ENCODE peak calls at places on chromosomes 11 and 22, in six cellular contexts. One of them, this sample, is unnamed.

GRCh38 chr22:50191041-50191740 is 5.5 kb downstream of the TRABD start:
- DNase-seq in GM12878: peak; percentile 85
- DNase-seq in prostate gland: no peak
- DNase-seq in A549: no peak
- DNase-seq in endothelial cell of umbilical vein: no peak
- DNase-seq in body of pancreas: peak; percentile 53
- DNase-seq in this sample: no peak

GRCh38 chr11:44524751-44525171 is 40.7 kb upstream of the CD82 start:
- DNase-seq in GM12878: no peak
- DNase-seq in prostate gland: no peak
- DNase-seq in A549: no peak
- DNase-seq in endothelial cell of umbilical vein: no peak
- DNase-seq in body of pancreas: no peak
- DNase-seq in this sample: no peak

GRCh38 chr22:40325315-40325714 is 21.0 kb upstream of the ADSL start:
- DNase-seq in GM12878: no peak
- DNase-seq in prostate gland: no peak
- DNase-seq in A549: no peak
- DNase-seq in endothelial cell of umbilical vein: no peak
- DNase-seq in body of pancreas: no peak
- DNase-seq in this sample: no peak

GRCh38 chr11:11391796-11392195 is 38.7 kb upstream of the CSNK2A3 start:
- DNase-seq in GM12878: no peak
- DNase-seq in prostate gland: no peak
- DNase-seq in A549: no peak
- DNase-seq in endothelial cell of umbilical vein: peak; percentile 90
- DNase-seq in body of pancreas: no peak
- DNase-seq in this sample: peak; percentile 47

GRCh38 chr11:65298655-65299179 is 15.9 kb upstream of the CDC42EP2 start:
- DNase-seq in GM12878: no peak
- DNase-seq in prostate gland: no peak
- DNase-seq in A549: no peak
- DNase-seq in endothelial cell of umbilical vein: no peak
- DNase-seq in body of pancreas: peak; percentile 27
- DNase-seq in this sample: peak; percentile 92

GRCh38 chr11:57787205-57787604 is 25.6 kb downstream of the CTNND1 start:
- DNase-seq in GM12878: no peak
- DNase-seq in prostate gland: no peak
- DNase-seq in A549: no peak
- DNase-seq in endothelial cell of umbilical vein: no peak
- DNase-seq in body of pancreas: no peak
- DNase-seq in this sample: no peak

GRCh38 chr11:43937434-43938411 is 4.7 kb upstream of the C11orf96 start:
- DNase-seq in GM12878: no peak
- DNase-seq in prostate gland: no peak
- DNase-seq in A549: peak; percentile 77
- DNase-seq in endothelial cell of umbilical vein: peak; percentile 28
- DNase-seq in body of pancreas: no peak
- DNase-seq in this sample: no peak

GRCh38 chr11:100676901-100677300 is 10.2 kb upstream of the ARHGAP42 start:
- DNase-seq in GM12878: no peak
- DNase-seq in prostate gland: no peak
- DNase-seq in A549: no peak
- DNase-seq in endothelial cell of umbilical vein: no peak
- DNase-seq in body of pancreas: no peak
- DNase-seq in this sample: no peak

GRCh38 chr11:6237903-6238302 is 986 bp upstream of the CNGA4 start:
- DNase-seq in GM12878: no peak
- DNase-seq in prostate gland: no peak
- DNase-seq in A549: no peak
- DNase-seq in endothelial cell of umbilical vein: no peak
- DNase-seq in body of pancreas: no peak
- DNase-seq in this sample: no peak

GRCh38 chr11:95680169-95680929 is 109.2 kb downstream of the FAM76B start:
- DNase-seq in GM12878: no peak
- DNase-seq in prostate gland: peak; percentile 19
- DNase-seq in A549: no peak
- DNase-seq in endothelial cell of umbilical vein: peak; percentile 29
- DNase-seq in body of pancreas: no peak
- DNase-seq in this sample: no peak

GRCh38 chr11:27720277-27720830 is 20.1 kb upstream of the BDNF start:
- DNase-seq in GM12878: no peak
- DNase-seq in prostate gland: no peak
- DNase-seq in A549: peak; percentile 67
- DNase-seq in endothelial cell of umbilical vein: peak; percentile 52
- DNase-seq in body of pancreas: peak; percentile 52
- DNase-seq in this sample: no peak

GRCh38 chr11:73652856-73653559 is 6.6 kb downstream of the PLEKHB1 start:
- DNase-seq in GM12878: no peak
- DNase-seq in prostate gland: no peak
- DNase-seq in A549: no peak
- DNase-seq in endothelial cell of umbilical vein: no peak
- DNase-seq in body of pancreas: no peak
- DNase-seq in this sample: no peak

GRCh38 chr11:73218830-73219215 is 742 bp downstream of the P2RY2 start:
- DNase-seq in GM12878: no peak
- DNase-seq in prostate gland: no peak
- DNase-seq in A549: no peak
- DNase-seq in endothelial cell of umbilical vein: no peak
- DNase-seq in body of pancreas: no peak
- DNase-seq in this sample: no peak

GRCh38 chr11:67356867-67357561 is 3.7 kb upstream of the POLD4 start:
- DNase-seq in GM12878: no peak
- DNase-seq in prostate gland: peak; percentile 60
- DNase-seq in A549: peak; percentile 80
- DNase-seq in endothelial cell of umbilical vein: peak; percentile 71
- DNase-seq in body of pancreas: peak; percentile 74
- DNase-seq in this sample: peak; percentile 74

GRCh38 chr11:8640305-8640932 is 42.0 kb downstream of the TRIM66 start:
- DNase-seq in GM12878: no peak
- DNase-seq in prostate gland: no peak
- DNase-seq in A549: no peak
- DNase-seq in endothelial cell of umbilical vein: no peak
- DNase-seq in body of pancreas: no peak
- DNase-seq in this sample: no peak

GRCh38 chr11:95255523-95256165 is 24.6 kb upstream of the SESN3 start:
- DNase-seq in GM12878: no peak
- DNase-seq in prostate gland: no peak
- DNase-seq in A549: no peak
- DNase-seq in endothelial cell of umbilical vein: no peak
- DNase-seq in body of pancreas: no peak
- DNase-seq in this sample: no peak

GRCh38 chr11:94840209-94840608 is 72.1 kb downstream of the AMOTL1 start:
- DNase-seq in GM12878: no peak
- DNase-seq in prostate gland: no peak
- DNase-seq in A549: no peak
- DNase-seq in endothelial cell of umbilical vein: no peak
- DNase-seq in body of pancreas: no peak
- DNase-seq in this sample: no peak

GRCh38 chr11:110032957-110033570 is 60.1 kb upstream of the ZC3H12C start:
- DNase-seq in GM12878: no peak
- DNase-seq in prostate gland: no peak
- DNase-seq in A549: no peak
- DNase-seq in endothelial cell of umbilical vein: no peak
- DNase-seq in body of pancreas: no peak
- DNase-seq in this sample: no peak

GRCh38 chr11:70367071-70367470 is 31.3 kb upstream of the CTTN start:
- DNase-seq in GM12878: no peak
- DNase-seq in prostate gland: no peak
- DNase-seq in A549: no peak
- DNase-seq in endothelial cell of umbilical vein: peak; percentile 60
- DNase-seq in body of pancreas: no peak
- DNase-seq in this sample: no peak

GRCh38 chr11:133808393-133809140 is 36.7 kb downstream of the SPATA19 start:
- DNase-seq in GM12878: no peak
- DNase-seq in prostate gland: no peak
- DNase-seq in A549: no peak
- DNase-seq in endothelial cell of umbilical vein: no peak
- DNase-seq in body of pancreas: no peak
- DNase-seq in this sample: no peak

GRCh38 chr11:43315966-43316365 is 4.2 kb downstream of the API5 start:
- DNase-seq in GM12878: no peak
- DNase-seq in prostate gland: no peak
- DNase-seq in A549: no peak
- DNase-seq in endothelial cell of umbilical vein: no peak
- DNase-seq in body of pancreas: no peak
- DNase-seq in this sample: no peak

GRCh38 chr11:37092487-37092886 is 494.5 kb upstream of the RAG2 start:
- DNase-seq in GM12878: no peak
- DNase-seq in prostate gland: no peak
- DNase-seq in A549: no peak
- DNase-seq in endothelial cell of umbilical vein: no peak
- DNase-seq in body of pancreas: no peak
- DNase-seq in this sample: no peak

GRCh38 chr11:37087650-37088572 is 489.9 kb upstream of the RAG2 start:
- DNase-seq in GM12878: no peak
- DNase-seq in prostate gland: no peak
- DNase-seq in A549: no peak
- DNase-seq in endothelial cell of umbilical vein: no peak
- DNase-seq in body of pancreas: no peak
- DNase-seq in this sample: no peak

GRCh38 chr11:37089439-37089838 is 491.4 kb upstream of the RAG2 start:
- DNase-seq in GM12878: no peak
- DNase-seq in prostate gland: no peak
- DNase-seq in A549: no peak
- DNase-seq in endothelial cell of umbilical vein: no peak
- DNase-seq in body of pancreas: no peak
- DNase-seq in this sample: no peak

GRCh38 chr11:37088573-37088910 is 490.5 kb upstream of the RAG2 start:
- DNase-seq in GM12878: no peak
- DNase-seq in prostate gland: no peak
- DNase-seq in A549: no peak
- DNase-seq in endothelial cell of umbilical vein: no peak
- DNase-seq in body of pancreas: no peak
- DNase-seq in this sample: no peak
- H3K27ac ChIP-seq in GM12878: no peak overlapping the region
- H3K27ac ChIP-seq in prostate gland: no peak overlapping the region
- H3K27ac ChIP-seq in A549: no peak overlapping the region
- H3K27ac ChIP-seq in endothelial cell of umbilical vein: no peak overlapping the region
- H3K27ac ChIP-seq in body of pancreas: no peak overlapping the region
- H3K27ac ChIP-seq in this sample: no peak overlapping the region

DNA sequence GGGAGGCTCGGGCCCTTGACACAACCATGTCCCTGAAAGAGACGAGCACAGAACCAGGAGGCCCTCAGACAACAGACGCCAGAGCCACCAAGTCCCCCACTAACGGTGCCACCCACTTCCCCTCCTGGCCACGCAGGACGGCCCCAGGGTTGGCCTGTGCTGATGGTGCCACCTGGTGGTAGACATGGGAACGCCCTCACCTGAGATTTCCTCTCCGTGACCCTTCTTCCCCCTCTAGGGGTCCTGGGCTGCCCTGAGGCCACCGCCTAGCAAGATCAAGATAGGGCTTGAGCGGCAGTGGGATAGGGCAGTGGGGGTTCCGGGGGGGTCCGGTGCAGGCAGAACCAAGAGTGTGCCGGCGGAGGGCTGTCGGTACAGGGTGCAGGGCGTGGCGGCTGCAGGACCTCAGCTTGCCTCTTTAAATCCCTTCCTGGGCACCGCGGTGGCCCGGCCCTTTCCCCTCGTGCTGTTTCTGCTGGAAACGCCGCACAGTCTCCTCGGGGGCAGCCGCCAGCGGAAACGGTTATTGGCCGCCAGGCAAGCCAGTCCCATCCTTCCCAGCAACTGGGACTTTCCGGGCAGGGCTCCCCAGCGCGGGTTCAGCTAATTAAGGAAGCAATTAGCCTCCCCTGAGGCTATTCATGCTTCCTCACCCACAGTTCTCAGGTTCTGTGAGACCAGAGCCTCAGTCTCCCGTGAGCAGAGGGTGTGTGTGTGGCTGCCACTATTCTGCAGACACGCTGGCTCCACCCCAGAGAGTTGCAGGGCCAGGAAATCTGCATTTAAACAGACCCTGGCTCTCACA is 5.5 kb upstream of the NFAM1 start:
- DNase-seq in GM12878: peak; percentile 84
- DNase-seq in prostate gland: no peak
- DNase-seq in A549: peak; percentile 58
- DNase-seq in endothelial cell of umbilical vein: peak; percentile 28
- DNase-seq in body of pancreas: peak; percentile 79
- DNase-seq in this sample: peak; percentile 70
- TF ChIP-seq POLR2A in GM12878: no peak
- TF ChIP-seq POLR2A in prostate gland: no peak
- TF ChIP-seq POLR2A in A549: no peak
- TF ChIP-seq POLR2A in endothelial cell of umbilical vein: no peak
- TF ChIP-seq POLR2A in body of pancreas: peak; percentile 50
- TF ChIP-seq POLR2A in this sample: no peak

DNA sequence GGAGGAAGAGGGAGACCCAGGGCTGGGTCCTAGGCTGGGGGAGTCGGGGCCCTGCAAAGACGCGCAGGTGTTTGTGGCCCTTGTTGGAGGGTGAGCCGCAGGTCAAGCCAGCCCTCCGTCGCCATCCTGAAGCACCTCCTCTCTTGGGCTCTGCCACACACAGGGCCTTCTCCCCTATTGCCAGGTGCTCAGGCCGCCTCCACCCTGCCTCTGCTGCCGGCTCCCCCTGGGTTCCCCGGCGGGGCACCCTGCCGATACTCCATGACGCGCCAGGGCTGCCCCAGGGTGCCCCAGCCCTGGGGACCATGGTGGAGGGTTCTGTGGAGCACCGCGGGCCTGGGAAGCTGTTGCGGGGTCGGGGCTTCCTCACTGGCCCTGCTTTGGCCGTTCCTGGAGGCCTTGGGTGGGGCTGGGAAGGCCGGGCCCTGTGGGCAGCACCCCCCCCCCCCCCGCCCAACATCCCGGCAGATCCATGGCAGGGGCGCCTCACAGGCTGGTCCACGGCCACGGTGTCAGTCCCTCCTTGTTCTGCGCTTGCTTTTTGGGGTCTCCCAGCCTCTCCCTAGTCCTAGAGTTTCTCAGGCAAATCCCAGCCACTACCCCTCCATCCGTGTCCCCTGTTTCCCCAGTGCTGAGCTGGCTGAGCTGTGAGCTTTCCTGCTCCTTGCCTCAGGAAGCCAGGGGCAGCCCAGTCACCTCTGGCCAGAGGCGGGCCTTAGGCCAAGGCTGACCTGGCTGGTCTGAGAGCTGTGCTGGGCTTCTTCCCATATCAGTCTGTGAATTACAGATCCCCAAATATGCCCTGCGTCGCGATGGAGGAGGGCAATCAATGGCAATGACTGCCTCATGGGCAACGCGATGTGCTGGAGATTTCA is 2.3 kb upstream of the ADORA2A start:
- DNase-seq in GM12878: no peak
- DNase-seq in prostate gland: no peak
- DNase-seq in A549: no peak
- DNase-seq in endothelial cell of umbilical vein: no peak
- DNase-seq in body of pancreas: no peak
- DNase-seq in this sample: no peak
- H3K4me3 ChIP-seq in GM12878: peak overlapping the region; percentile 77
- H3K4me3 ChIP-seq in prostate gland: no peak overlapping the region
- H3K4me3 ChIP-seq in A549: no peak overlapping the region
- H3K4me3 ChIP-seq in endothelial cell of umbilical vein: peak overlapping the region; percentile 82
- H3K4me3 ChIP-seq in body of pancreas: no peak overlapping the region
- H3K4me3 ChIP-seq in this sample: no peak overlapping the region

DNA sequence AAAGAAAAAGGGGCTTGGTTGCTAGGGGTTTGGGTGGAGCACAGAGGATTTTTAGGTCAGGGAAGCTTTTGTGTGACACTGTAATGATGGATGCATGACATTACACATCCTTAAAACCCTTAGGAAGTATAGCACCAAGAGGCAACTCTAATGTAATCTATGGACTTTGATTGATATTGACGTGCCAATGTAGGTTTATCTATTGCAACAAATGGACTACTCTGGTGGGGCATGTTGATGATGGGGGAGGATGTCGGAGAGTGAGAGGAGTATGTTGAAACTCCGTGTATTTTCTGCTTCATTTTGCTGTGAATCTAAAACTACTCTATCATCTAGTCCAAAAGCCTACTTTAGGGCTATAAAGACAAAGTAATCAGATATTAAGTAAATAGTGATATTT is 72.3 kb upstream of the PAX6 start:
- DNase-seq in GM12878: no peak
- DNase-seq in prostate gland: no peak
- DNase-seq in A549: no peak
- DNase-seq in endothelial cell of umbilical vein: no peak
- DNase-seq in body of pancreas: no peak
- DNase-seq in this sample: no peak
- H3K27ac ChIP-seq in GM12878: no peak overlapping the region
- H3K27ac ChIP-seq in prostate gland: no peak overlapping the region
- H3K27ac ChIP-seq in A549: no peak overlapping the region
- H3K27ac ChIP-seq in endothelial cell of umbilical vein: no peak overlapping the region
- H3K27ac ChIP-seq in body of pancreas: no peak overlapping the region
- H3K27ac ChIP-seq in this sample: no peak overlapping the region